ENCODE peak calls at places on chromosomes 5 and 9, in six cellular contexts. X, O, A, D, M and P are unnamed samples.

GRCh38 chr9:112409758-112410157 is 29.9 kb downstream of the HSDL2 start:
- DNase-seq in M (no peak), X (no peak), A (no peak), D (no peak), O (no peak), P (no peak)

GRCh38 chr9:123062306-123063171 is 29.1 kb downstream of the GPR21 start:
- DNase-seq in M (no peak), A (no peak), O (no peak), D (no peak), X (no peak), P (no peak)

GRCh38 chr5:135921388-135921787 is 25.7 kb upstream of the IL9 start:
- DNase-seq in O (no peak), M (no peak), A (no peak), X (no peak), D (peak; percentile 2), P (no peak)

GRCh38 chr9:69818946-69819345 is 1.7 kb upstream of the CFAP95 start:
- DNase-seq in X (no peak), A (no peak), M (no peak), O (no peak), D (peak; percentile 35), P (no peak)

GRCh38 chr5:6649186-6649585 is 15.9 kb downstream of the SRD5A1 start:
- DNase-seq in O (no peak), M (no peak), D (no peak), A (no peak), X (no peak), P (no peak)

GRCh38 chr9:34577635-34578240 is 11.8 kb downstream of the CNTFR start:
- DNase-seq in M (no peak), X (no peak), D (no peak), A (no peak), O (no peak), P (no peak)

GRCh38 chr5:141155540-141156374 is 5.9 kb downstream of the PCDHB6 start:
- DNase-seq in A (no peak), D (peak; percentile 61), M (no peak), X (no peak), O (no peak), P (no peak)

GRCh38 chr9:81874926-81875325 is 53.3 kb upstream of the SPATA31D4 start:
- DNase-seq in O (no peak), A (no peak), D (peak; percentile 75), M (no peak), X (no peak), P (no peak)

GRCh38 chr5:26833596-26833995 is 204.8 kb downstream of the CDH9 start:
- DNase-seq in M (no peak), A (no peak), O (no peak), X (no peak), D (peak; percentile 22), P (no peak)

GRCh38 chr5:108060340-108060739 is 321.6 kb downstream of the FBXL17 start:
- DNase-seq in A (no peak), X (no peak), M (no peak), D (no peak), O (no peak), P (no peak)

GRCh38 chr5:15694694-15695093 is 194.7 kb downstream of the FBXL7 start:
- DNase-seq in O (no peak), M (no peak), D (peak; percentile 23), A (peak; percentile 28), X (no peak), P (no peak)

GRCh38 chr5:56247596-56247995 is 14.5 kb upstream of the ANKRD55 start:
- DNase-seq in D (no peak), M (no peak), X (no peak), A (no peak), O (no peak), P (no peak)

GRCh38 chr5:126597156-126597555 is 2.1 kb upstream of the ALDH7A1 start:
- DNase-seq in X (no peak), M (no peak), D (peak; percentile 40), A (no peak), O (no peak), P (no peak)